ENCODE peak calls at places on chromosome 7, in ten cellular contexts. N is PC-9; U is psoas muscle; B is right lobe of liver; T is astrocyte; Y is CD4-positive, alpha-beta memory T cell; M is tibial artery; S is CD8-positive, alpha-beta T cell; O is mesendoderm; V is spleen. D is an unnamed sample. For H3K4me1, the result is how much of the 10 kb centered on the place peaks cover.

GRCh38 chr7:136997735-136998134 is 129.3 kb downstream of the CHRM2 start:
- DNase-seq in N (no peak), U (no peak), B (no peak), T (no peak), Y (no peak), M (no peak), S (no peak), O (no peak), V (no peak), D (no peak)

GRCh38 chr7:43615558-43616145 is 32.7 kb downstream of the STK17A start:
- DNase-seq in N (no peak), U (no peak), B (no peak), T (no peak), Y (no peak), M (no peak), S (no peak), O (no peak), V (no peak), D (no peak)

GRCh38 chr7:70353310-70353947 is 755.2 kb downstream of the AUTS2 start:
- DNase-seq in N (no peak), U (no peak), B (no peak), T (no peak), Y (no peak), M (no peak), S (no peak), O (peak), V (no peak), D (no peak)

GRCh38 chr7:80783688-80784327 is 135.0 kb downstream of the SEMA3C start:
- DNase-seq in N (no peak), U (no peak), B (no peak), T (peak), Y (no peak), M (no peak), S (no peak), O (no peak), V (no peak), D (no peak)

GRCh38 chr7:80827238-80827633 is 91.6 kb downstream of the SEMA3C start:
- DNase-seq in N (no peak), U (no peak), B (no peak), T (no peak), Y (no peak), M (no peak), S (no peak), O (no peak), V (no peak), D (no peak)

GRCh38 chr7:158302274-158303070 is 285.2 kb downstream of the PTPRN2 start:
- DNase-seq in N (no peak), U (no peak), B (no peak), T (peak), Y (no peak), M (no peak), S (no peak), O (no peak), V (peak), D (no peak)

GRCh38 chr7:33243319-33243881 is 114.0 kb downstream of the BBS9 start:
- DNase-seq in N (no peak), U (no peak), B (no peak), T (peak), Y (no peak), M (no peak), S (no peak), O (peak), V (no peak), D (no peak)

GRCh38 chr7:22943997-22944396 is 69.9 kb downstream of the HYCC1 start:
- DNase-seq in N (no peak), U (no peak), B (no peak), T (peak), Y (no peak), M (no peak), S (no peak), O (peak), V (no peak), D (no peak)

GRCh38 chr7:131249483-131249882 is 78.2 kb upstream of the MKLN1 start:
- DNase-seq in N (no peak), U (no peak), B (no peak), T (no peak), Y (no peak), M (no peak), S (no peak), O (peak), V (no peak), D (peak)

GRCh38 chr7:94698275-94698674 is 42.3 kb upstream of the SGCE start:
- DNase-seq in N (no peak), U (no peak), B (no peak), T (peak), Y (no peak), M (no peak), S (no peak), O (peak), V (no peak), D (no peak)

GRCh38 chr7:50303894-50304157 is 690 bp upstream of the IKZF1 start:
- DNase-seq in N (no peak), U (no peak), B (no peak), T (no peak), Y (no peak), M (no peak), S (no peak), O (peak), V (peak), D (no peak)

GRCh38 chr7:50302486-50303081 is 1.9 kb upstream of the IKZF1 start:
- DNase-seq in N (no peak), U (no peak), B (no peak), T (no peak), Y (no peak), M (no peak), S (no peak), O (peak), V (no peak), D (no peak)

GRCh38 chr7:50304911-50305621 is 550 bp downstream of the IKZF1 start:
- DNase-seq in N (no peak), U (no peak), B (no peak), T (no peak), Y (peak), M (no peak), S (peak), O (no peak), V (peak), D (no peak)

GRCh38 chr7:50304158-50304910 is at the start of gene IKZF1:
- DNase-seq in N (no peak), U (peak), B (peak), T (no peak), Y (peak), M (peak), S (peak), O (peak), V (peak), D (peak)

GRCh38 chr7:50303082-50303893 is 1.2 kb upstream of the IKZF1 start:
- DNase-seq in N (no peak), U (no peak), B (no peak), T (no peak), Y (peak), M (no peak), S (no peak), O (peak), V (peak), D (no peak)
- H3K4me3 ChIP-seq in N (no peak), U (peak), B (no peak), T (no peak), Y (peak), M (peak), S (peak), O (no peak), V (peak), D (no peak)

GRCh38 chr7:127365164-127365956 is 27.1 kb downstream of the ZNF800 start:
- DNase-seq in N (no peak), U (no peak), B (no peak), T (no peak), Y (no peak), M (no peak), S (no peak), O (peak), V (no peak), D (no peak)
- H3K4me1 ChIP-seq in N (under half), U (under half), B (under half), T (under half), Y (under half), M (under half), S (under half), O (under half), V (under half), D (under half)

GRCh38 chr7:84187087-84187805 is 7.3 kb downstream of the SEMA3A start:
- DNase-seq in N (no peak), U (no peak), B (no peak), T (no peak), Y (no peak), M (no peak), S (no peak), O (no peak), V (no peak), D (no peak)

GRCh38 chr7:84178013-84178412 is 16.6 kb downstream of the SEMA3A start:
- DNase-seq in N (no peak), U (no peak), B (no peak), T (peak), Y (no peak), M (no peak), S (no peak), O (peak), V (no peak), D (no peak)

GRCh38 chr7:84181628-84182027 is 13.0 kb downstream of the SEMA3A start:
- DNase-seq in N (no peak), U (no peak), B (no peak), T (peak), Y (no peak), M (no peak), S (no peak), O (no peak), V (no peak), D (no peak)

GRCh38 chr7:84183741-84184140 is 10.8 kb downstream of the SEMA3A start:
- DNase-seq in N (no peak), U (no peak), B (no peak), T (no peak), Y (no peak), M (no peak), S (no peak), O (no peak), V (no peak), D (no peak)

GRCh38 chr7:84182301-84182700 is 12.3 kb downstream of the SEMA3A start:
- DNase-seq in N (no peak), U (no peak), B (no peak), T (no peak), Y (no peak), M (no peak), S (no peak), O (no peak), V (no peak), D (no peak)
- H3K4me3 ChIP-seq in N (no peak), U (no peak), B (no peak), T (no peak), Y (no peak), M (no peak), S (no peak), O (no peak), V (no peak), D (no peak)

GRCh38 chr7:105756402-105756801 is 120.0 kb downstream of the ATXN7L1 start:
- DNase-seq in N (no peak), U (no peak), B (no peak), T (peak), Y (no peak), M (no peak), S (no peak), O (no peak), V (no peak), D (no peak)
- H3K4me1 ChIP-seq in N (under half), U (under half), B (under half), T (under half), Y (under half), M (under half), S (under half), O (under half), V (under half), D (under half)

GRCh38 chr7:17302575-17303142 is 4.2 kb downstream of the AHR start:
- DNase-seq in N (no peak), U (no peak), B (no peak), T (no peak), Y (peak), M (no peak), S (no peak), O (no peak), V (no peak), D (no peak)
- H3K4me3 ChIP-seq in N (no peak), U (peak), B (no peak), T (no peak), Y (peak), M (no peak), S (no peak), O (no peak), V (no peak), D (no peak)

GRCh38 chr7:49800031-49800430 is 26.6 kb downstream of the VWC2 start:
- DNase-seq in N (no peak), U (no peak), B (no peak), T (no peak), Y (no peak), M (no peak), S (no peak), O (no peak), V (no peak), D (no peak)

GRCh38 chr7:49802600-49802999 is 29.2 kb downstream of the VWC2 start:
- DNase-seq in N (no peak), U (no peak), B (no peak), T (no peak), Y (no peak), M (no peak), S (no peak), O (no peak), V (no peak), D (no peak)

GRCh38 chr7:49803812-49804211 is 30.4 kb downstream of the VWC2 start:
- DNase-seq in N (no peak), U (no peak), B (no peak), T (no peak), Y (no peak), M (no peak), S (no peak), O (no peak), V (no peak), D (no peak)

GRCh38 chr7:49805686-49806085 is 32.2 kb downstream of the VWC2 start:
- DNase-seq in N (no peak), U (no peak), B (no peak), T (no peak), Y (no peak), M (no peak), S (no peak), O (no peak), V (no peak), D (no peak)
- H3K4me1 ChIP-seq in N (under half), U (under half), B (under half), T (under half), Y (under half), M (under half), S (under half), O (under half), V (under half), D (under half)

D was measured in lung.